ENCODE peak calls at places on chromosomes 16 and 17, in seven cellular contexts. A is retina; P is PC-9; O is smooth muscle cell of the brain vasculature; R is activated CD8-positive, alpha-beta memory T cell treated with anti-CD3 and anti-CD28 coated beads for 4 hours; J is neural crest cell; M is Right ventricle myocardium superior. Q is an unnamed sample.

GRCh38 chr16:4410335-4411075 is 5.9 kb downstream of the CORO7 start:
- DNase-seq in A (no peak), P (no peak), O (peak), R (no peak), J (no peak), M (no peak), Q (no peak)

GRCh38 chr17:8503807-8504206 is 68.1 kb downstream of the NDEL1 start:
- DNase-seq in A (peak), P (no peak), O (no peak), R (no peak), J (no peak), M (peak), Q (no peak)

GRCh38 chr16:4402439-4403132 is 13.8 kb downstream of the CORO7 start:
- DNase-seq in A (peak), P (peak), O (no peak), R (peak), J (peak), M (peak), Q (peak)

GRCh38 chr17:4492762-4493561 is 5.7 kb upstream of the SPNS2 start:
- DNase-seq in A (peak), P (peak), O (no peak), R (no peak), J (peak), M (no peak), Q (peak)

GRCh38 chr16:75477680-75478473 is 13.4 kb upstream of the TMEM170A start:
- DNase-seq in A (no peak), P (peak), O (no peak), R (no peak), J (no peak), M (no peak), Q (no peak)

GRCh38 chr16:69865701-69866100 is 85.4 kb upstream of the CLEC18A start:
- DNase-seq in A (no peak), P (peak), O (no peak), R (no peak), J (no peak), M (peak), Q (no peak)

GRCh38 chr17:36949461-36949927 is 740 bp downstream of the AATF start:
- DNase-seq in A (no peak), P (no peak), O (no peak), R (no peak), J (no peak), M (no peak), Q (no peak)

GRCh38 chr16:86964846-86965245 is 352.3 kb downstream of the C16orf95 start:
- DNase-seq in A (no peak), P (no peak), O (no peak), R (no peak), J (no peak), M (no peak), Q (no peak)

GRCh38 chr17:55563363-55563762 is 52.1 kb upstream of the SMIM36 start:
- DNase-seq in A (no peak), P (no peak), O (no peak), R (no peak), J (no peak), M (no peak), Q (no peak)

GRCh38 chr16:24858219-24859041 is 12.7 kb downstream of the SLC5A11 start:
- DNase-seq in A (peak), P (peak), O (peak), R (no peak), J (peak), M (peak), Q (peak)

GRCh38 chr17:81287155-81287554 is 8.0 kb downstream of the SLC38A10 start:
- DNase-seq in A (no peak), P (no peak), O (no peak), R (no peak), J (no peak), M (no peak), Q (no peak)

GRCh38 chr17:18225121-18225561 is 294 bp upstream of the LLGL1 start:
- DNase-seq in A (peak), P (peak), O (peak), R (peak), J (peak), M (peak), Q (peak)

GRCh38 chr16:48295493-48296281 is 48.3 kb upstream of the ABCC11 start:
- DNase-seq in A (no peak), P (no peak), O (no peak), R (no peak), J (no peak), M (no peak), Q (no peak)

Q was measured in ecto neural progenitor cell.